ENCODE peak calls at places on chromosomes 4 and X, in ten cellular contexts. V, F, S, M, Z, A, C, L, T and P are unnamed samples.

GRCh38 chrX:48899078-48899410 is 1.3 kb downstream of the PQBP1 start:
- DNase-seq in V (no peak), F (peak; percentile 83), S (no peak), M (no peak), Z (no peak), A (no peak), C (no peak), L (no peak), T (no peak), P (no peak)

GRCh38 chr4:119626420-119626819 is 2.2 kb downstream of the PDE5A start:
- DNase-seq in V (no peak), F (no peak), S (no peak), M (no peak), Z (no peak), A (peak; percentile 44), C (no peak), L (no peak), T (no peak), P (no peak)

GRCh38 chr4:69743476-69744156 is 16.8 kb downstream of the SULT1B1 start:
- DNase-seq in V (no peak), F (no peak), S (no peak), M (no peak), Z (no peak), A (no peak), C (no peak), L (no peak), T (no peak), P (no peak)

GRCh38 chrX:43860646-43861370 is 21.4 kb downstream of the MAOB start:
- DNase-seq in V (no peak), F (no peak), S (no peak), M (peak; percentile 78), Z (no peak), A (no peak), C (no peak), L (no peak), T (no peak), P (peak; percentile 1)

GRCh38 chr4:122921971-122922876 is at the start of gene NUDT6:
- DNase-seq in V (peak; percentile 14), F (peak; percentile 76), S (peak; percentile 59), M (peak; percentile 30), Z (peak; percentile 25), A (peak; percentile 71), C (peak; percentile 77), L (peak; percentile 29), T (peak; percentile 46), P (peak; percentile 79)

GRCh38 chr4:113686950-113687718 is 74.4 kb downstream of the CAMK2D start:
- DNase-seq in V (no peak), F (no peak), S (no peak), M (no peak), Z (no peak), A (no peak), C (no peak), L (no peak), T (no peak), P (peak; percentile 45)

GRCh38 chrX:1450381-1451161 is 2.1 kb downstream of the ASMTL start:
- DNase-seq in V (peak; percentile 2), F (peak; percentile 7), S (peak; percentile 23), M (no peak), Z (no peak), A (peak; percentile 42), C (no peak), L (no peak), T (peak; percentile 18), P (no peak)

GRCh38 chr4:169335331-169335730 is 64.6 kb upstream of the SH3RF1 start:
- DNase-seq in V (no peak), F (no peak), S (no peak), M (no peak), Z (no peak), A (no peak), C (no peak), L (no peak), T (no peak), P (peak; percentile 77)

GRCh38 chr4:52259978-52260377 is 208.9 kb downstream of the SPATA18 start:
- DNase-seq in V (no peak), F (no peak), S (no peak), M (no peak), Z (no peak), A (no peak), C (no peak), L (no peak), T (no peak), P (no peak)

GRCh38 chrX:23287191-23287764 is 47.4 kb upstream of the PTCHD1 start:
- DNase-seq in V (no peak), F (no peak), S (no peak), M (no peak), Z (no peak), A (no peak), C (no peak), L (no peak), T (no peak), P (no peak)

GRCh38 chrX:103378990-103379389 is 2.7 kb downstream of the BEX3 start:
- DNase-seq in V (no peak), F (no peak), S (no peak), M (no peak), Z (no peak), A (no peak), C (no peak), L (no peak), T (no peak), P (no peak)

GRCh38 chrX:115393271-115393670 is 103.8 kb downstream of the LUZP4 start:
- DNase-seq in V (no peak), F (no peak), S (no peak), M (peak; percentile 6), Z (no peak), A (no peak), C (no peak), L (no peak), T (no peak), P (peak; percentile 44)

GRCh38 chrX:72351606-72352338 is 46.1 kb upstream of the CITED1 start:
- DNase-seq in V (no peak), F (no peak), S (no peak), M (no peak), Z (no peak), A (no peak), C (no peak), L (no peak), T (no peak), P (no peak)

GRCh38 chrX:47796433-47796906 is 40.2 kb upstream of the ZNF81 start:
- DNase-seq in V (no peak), F (no peak), S (no peak), M (no peak), Z (no peak), A (no peak), C (no peak), L (no peak), T (no peak), P (peak; percentile 58)

GRCh38 chrX:13868481-13869040 is 51.7 kb upstream of the GPM6B start:
- DNase-seq in V (no peak), F (no peak), S (no peak), M (no peak), Z (no peak), A (no peak), C (no peak), L (no peak), T (no peak), P (peak; percentile 11)

GRCh38 chrX:110241816-110242215 is 76.1 kb downstream of the AMMECR1 start:
- DNase-seq in V (no peak), F (no peak), S (no peak), M (no peak), Z (no peak), A (no peak), C (no peak), L (no peak), T (peak; percentile 16), P (peak; percentile 4)

GRCh38 chrX:39445336-39445735 is 644.1 kb downstream of the MID1IP1 start:
- DNase-seq in V (no peak), F (peak; percentile 46), S (peak; percentile 77), M (peak; percentile 15), Z (no peak), A (peak; percentile 67), C (no peak), L (no peak), T (no peak), P (no peak)

GRCh38 chr4:88674989-88675388 is 22.6 kb downstream of the NAP1L5 start:
- DNase-seq in V (no peak), F (no peak), S (no peak), M (no peak), Z (no peak), A (no peak), C (no peak), L (no peak), T (no peak), P (peak; percentile 62)

GRCh38 chr4:55543858-55544257 is 2.9 kb downstream of the CLOCK start:
- DNase-seq in V (no peak), F (no peak), S (no peak), M (no peak), Z (no peak), A (no peak), C (no peak), L (no peak), T (no peak), P (peak; percentile 38)

GRCh38 chrX:12309040-12309732 is 170.9 kb downstream of the FRMPD4 start:
- DNase-seq in V (no peak), F (no peak), S (no peak), M (no peak), Z (no peak), A (no peak), C (no peak), L (no peak), T (no peak), P (no peak)

GRCh38 chr4:139665690-139666529 is at the start of gene MGST2:
- DNase-seq in V (no peak), F (peak; percentile 82), S (peak; percentile 53), M (peak; percentile 46), Z (peak; percentile 29), A (peak; percentile 93), C (peak; percentile 36), L (peak; percentile 40), T (peak; percentile 76), P (peak; percentile 54)

GRCh38 chr4:47837582-47838294 is at the start of gene CORIN:
- DNase-seq in V (peak; percentile 22), F (peak; percentile 50), S (peak; percentile 40), M (no peak), Z (no peak), A (no peak), C (no peak), L (no peak), T (peak; percentile 17), P (no peak)

GRCh38 chr4:2354127-2354526 is 64.3 kb downstream of the ZFYVE28 start:
- DNase-seq in V (no peak), F (peak; percentile 51), S (no peak), M (no peak), Z (no peak), A (peak; percentile 49), C (no peak), L (no peak), T (peak; percentile 10), P (no peak)

GRCh38 chrX:132489256-132490085 is 633 bp upstream of the MBNL3 start:
- DNase-seq in V (peak; percentile 24), F (peak; percentile 39), S (peak; percentile 51), M (peak; percentile 69), Z (no peak), A (peak; percentile 85), C (peak; percentile 33), L (peak; percentile 15), T (peak; percentile 59), P (peak; percentile 22)

GRCh38 chrX:149512225-149512885 is 7.2 kb upstream of the IDS start:
- DNase-seq in V (peak; percentile 33), F (peak; percentile 57), S (peak; percentile 56), M (peak; percentile 68), Z (no peak), A (peak; percentile 81), C (peak; percentile 60), L (no peak), T (peak; percentile 21), P (peak; percentile 42)

GRCh38 chr4:80192937-80193336 is 4.4 kb upstream of the PRDM8 start:
- DNase-seq in V (no peak), F (no peak), S (no peak), M (no peak), Z (no peak), A (no peak), C (no peak), L (no peak), T (no peak), P (peak; percentile 70)

GRCh38 chr4:3041192-3042142 is 32.9 kb downstream of the HTT-AS start:
- DNase-seq in V (no peak), F (no peak), S (peak; percentile 51), M (peak; percentile 15), Z (no peak), A (peak; percentile 84), C (no peak), L (peak; percentile 47), T (peak; percentile 28), P (peak; percentile 72)

GRCh38 chrX:2479420-2479780 is 21.4 kb downstream of the DHRSX start:
- DNase-seq in V (no peak), F (no peak), S (no peak), M (no peak), Z (no peak), A (no peak), C (no peak), L (no peak), T (no peak), P (no peak)